ENCODE peak calls at places on chromosomes 1 and 21, in nine cellular contexts. O, X, G, L, K, F, Z, T and Q are unnamed samples.

GRCh38 chr1:150546294-150546937 is 2.8 kb upstream of the ADAMTSL4 start:
- DNase-seq in O (no peak), X (no peak), G (no peak), L (no peak), K (no peak), F (no peak), Z (no peak), T (no peak), Q (no peak)

GRCh38 chr1:25549273-25550154 is 6.1 kb downstream of the LDLRAP1 start:
- DNase-seq in O (peak; percentile 51), X (no peak), G (no peak), L (peak; percentile 72), K (no peak), F (peak; percentile 91), Z (peak; percentile 96), T (no peak), Q (peak; percentile 92)

GRCh38 chr1:101971309-101971708 is 25.4 kb downstream of the OLFM3 start:
- DNase-seq in O (no peak), X (no peak), G (no peak), L (no peak), K (peak; percentile 18), F (no peak), Z (peak; percentile 22), T (no peak), Q (no peak)

GRCh38 chr1:150302338-150302737 is 8.7 kb downstream of the MRPS21 start:
- DNase-seq in O (no peak), X (no peak), G (no peak), L (no peak), K (no peak), F (no peak), Z (no peak), T (no peak), Q (no peak)

GRCh38 chr1:39127513-39127912 is 77.0 kb upstream of the MACF1 start:
- DNase-seq in O (no peak), X (no peak), G (peak; percentile 73), L (no peak), K (peak; percentile 36), F (no peak), Z (no peak), T (no peak), Q (no peak)

GRCh38 chr1:110057963-110058518 is 12.4 kb downstream of the ALX3 start:
- DNase-seq in O (no peak), X (no peak), G (no peak), L (no peak), K (no peak), F (no peak), Z (no peak), T (no peak), Q (no peak)

GRCh38 chr1:199218065-199218464 is 579.2 kb downstream of the PTPRC start:
- DNase-seq in O (no peak), X (no peak), G (no peak), L (no peak), K (no peak), F (no peak), Z (peak; percentile 3), T (no peak), Q (no peak)

GRCh38 chr1:194629011-194629410 is 1442.6 kb upstream of the B3GALT2 start:
- DNase-seq in O (no peak), X (no peak), G (no peak), L (peak; percentile 28), K (no peak), F (no peak), Z (no peak), T (no peak), Q (no peak)

GRCh38 chr1:38028671-38029070 is 16.1 kb downstream of the UTP11 start:
- DNase-seq in O (no peak), X (no peak), G (no peak), L (no peak), K (no peak), F (peak; percentile 16), Z (peak; percentile 31), T (no peak), Q (no peak)

GRCh38 chr1:115838805-115839705 is 1.9 kb downstream of the NHLH2 start:
- DNase-seq in O (no peak), X (no peak), G (no peak), L (peak; percentile 14), K (no peak), F (peak; percentile 51), Z (no peak), T (no peak), Q (peak; percentile 28)

GRCh38 chr21:40466893-40467483 is 380.0 kb downstream of the DSCAM start:
- DNase-seq in O (no peak), X (no peak), G (peak; percentile 35), L (peak; percentile 13), K (peak; percentile 9), F (no peak), Z (no peak), T (no peak), Q (no peak)

GRCh38 chr1:168762473-168762872 is 33.5 kb upstream of the DPT start:
- DNase-seq in O (no peak), X (no peak), G (no peak), L (no peak), K (no peak), F (no peak), Z (no peak), T (no peak), Q (no peak)

GRCh38 chr1:6832789-6833188 is 47.5 kb downstream of the CAMTA1 start:
- DNase-seq in O (no peak), X (no peak), G (no peak), L (no peak), K (no peak), F (no peak), Z (peak; percentile 26), T (no peak), Q (no peak)

GRCh38 chr1:114238066-114238465 is 84.4 kb upstream of the SYT6 start:
- DNase-seq in O (no peak), X (no peak), G (no peak), L (no peak), K (no peak), F (no peak), Z (no peak), T (no peak), Q (no peak)

GRCh38 chr1:170375082-170375733 is 156.8 kb upstream of the GORAB start:
- DNase-seq in O (no peak), X (no peak), G (no peak), L (no peak), K (no peak), F (no peak), Z (no peak), T (no peak), Q (no peak)

GRCh38 chr1:101178341-101178687 is 58.5 kb upstream of the S1PR1 start:
- DNase-seq in O (no peak), X (no peak), G (no peak), L (no peak), K (no peak), F (no peak), Z (no peak), T (no peak), Q (no peak)

GRCh38 chr1:186681806-186682205 is 1.6 kb upstream of the PTGS2 start:
- DNase-seq in O (no peak), X (peak; percentile 23), G (no peak), L (peak; percentile 24), K (peak; percentile 26), F (no peak), Z (no peak), T (no peak), Q (no peak)

GRCh38 chr1:91803847-91804545 is 82.0 kb downstream of the TGFBR3 start:
- DNase-seq in O (no peak), X (no peak), G (no peak), L (no peak), K (no peak), F (peak; percentile 62), Z (peak; percentile 91), T (no peak), Q (peak; percentile 67)

GRCh38 chr1:160209656-160210046 is 4.5 kb downstream of the PEA15 start:
- DNase-seq in O (no peak), X (no peak), G (no peak), L (no peak), K (no peak), F (no peak), Z (no peak), T (no peak), Q (no peak)

GRCh38 chr1:200912737-200913407 is 18.2 kb downstream of the INAVA start:
- DNase-seq in O (no peak), X (no peak), G (no peak), L (no peak), K (no peak), F (no peak), Z (no peak), T (peak; percentile 71), Q (no peak)

GRCh38 chr1:94709891-94710581 is 110.1 kb upstream of the SLC44A3 start:
- DNase-seq in O (no peak), X (no peak), G (no peak), L (peak; percentile 49), K (no peak), F (no peak), Z (no peak), T (peak; percentile 71), Q (no peak)

GRCh38 chr1:44405041-44405803 is at the start of gene RNF220:
- DNase-seq in O (peak; percentile 45), X (peak; percentile 44), G (peak; percentile 42), L (peak; percentile 76), K (peak; percentile 80), F (peak; percentile 45), Z (peak; percentile 38), T (no peak), Q (peak; percentile 36)

GRCh38 chr21:44836666-44837471 is 19.0 kb upstream of the SUMO3 start:
- DNase-seq in O (no peak), X (no peak), G (no peak), L (no peak), K (peak; percentile 34), F (no peak), Z (no peak), T (no peak), Q (no peak)
- TF ChIP-seq CTCF in O (no peak), X (no peak), G (no peak), L (no peak), K (no peak), F (no peak), Z (no peak), T (no peak), Q (no peak)

GRCh38 chr1:212218911-212219310 is 66.3 kb upstream of the PPP2R5A start:
- DNase-seq in O (no peak), X (peak; percentile 64), G (no peak), L (peak; percentile 89), K (no peak), F (peak; percentile 62), Z (peak; percentile 87), T (no peak), Q (peak; percentile 73)
- TF ChIP-seq CTCF in O (no peak), X (no peak), G (no peak), L (no peak), K (no peak), F (no peak), Z (no peak), T (no peak), Q (no peak)

DNA sequence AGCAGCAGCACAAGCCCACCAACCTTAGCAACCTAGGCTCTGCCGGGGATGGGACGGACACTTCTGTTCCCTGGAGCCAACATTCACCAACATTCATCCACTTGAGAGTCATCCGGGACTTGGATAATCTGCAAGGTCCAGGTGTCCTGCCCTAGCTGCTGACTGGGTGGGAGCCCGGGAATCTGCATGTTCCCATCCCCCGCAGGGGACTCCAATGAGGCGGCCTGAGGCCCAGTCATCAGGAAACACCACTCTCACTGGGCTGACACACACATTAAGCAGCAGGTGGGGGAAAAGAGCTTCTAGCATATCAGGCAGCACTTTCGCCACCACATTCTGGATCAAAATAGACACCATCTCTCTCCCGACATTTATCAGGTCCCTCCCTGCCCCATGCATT is 38.4 kb upstream of the CCSAP start:
- DNase-seq in O (no peak), X (no peak), G (no peak), L (no peak), K (no peak), F (no peak), Z (no peak), T (no peak), Q (no peak)
- TF ChIP-seq CTCF in O (no peak), X (no peak), G (no peak), L (no peak), K (no peak), F (no peak), Z (no peak), T (no peak), Q (no peak)

GRCh38 chr1:89085781-89086180 is 20.8 kb upstream of the GBP1 start:
- DNase-seq in O (no peak), X (no peak), G (no peak), L (peak; percentile 12), K (no peak), F (peak; percentile 25), Z (peak; percentile 57), T (no peak), Q (peak; percentile 49)
- TF ChIP-seq CTCF in O (peak; percentile 43), X (peak; percentile 57), G (peak; percentile 55), L (peak; percentile 56), K (no peak), F (no peak), Z (peak; percentile 58), T (no peak), Q (peak; percentile 46)